ENCODE peak calls at places on chromosomes 3 and 15, in eight cellular contexts. One of them, this sample, is unnamed. For H3K4me1, the result is how much of the 10 kb centered on the place peaks cover.

GRCh38 chr3:196639517-196640500 is at the start of gene NRROS:
- DNase-seq in BE2C: peak
- DNase-seq in IMR-90: peak
- DNase-seq in adipocyte: peak
- DNase-seq in endothelial cell of umbilical vein: peak
- DNase-seq in psoas muscle: peak
- DNase-seq in upper lobe of right lung: peak
- DNase-seq in SJSA1: no peak
- DNase-seq in this sample: peak

GRCh38 chr3:63679181-63679580 is 26.7 kb downstream of the SNTN start:
- DNase-seq in adipocyte: no peak
- DNase-seq in IMR-90: no peak
- DNase-seq in BE2C: no peak
- DNase-seq in endothelial cell of umbilical vein: no peak
- DNase-seq in SJSA1: no peak
- DNase-seq in psoas muscle: no peak
- DNase-seq in upper lobe of right lung: no peak
- DNase-seq in this sample: no peak

GRCh38 chr3:155309581-155309980 is 16.1 kb upstream of the STRIT1 start:
- DNase-seq in BE2C: no peak
- DNase-seq in upper lobe of right lung: no peak
- DNase-seq in adipocyte: no peak
- DNase-seq in endothelial cell of umbilical vein: no peak
- DNase-seq in psoas muscle: no peak
- DNase-seq in IMR-90: no peak
- DNase-seq in SJSA1: no peak
- DNase-seq in this sample: no peak

GRCh38 chr15:61227269-61228024 is 1.7 kb downstream of the RORA start:
- DNase-seq in adipocyte: peak
- DNase-seq in SJSA1: peak
- DNase-seq in IMR-90: peak
- DNase-seq in upper lobe of right lung: no peak
- DNase-seq in endothelial cell of umbilical vein: peak
- DNase-seq in psoas muscle: peak
- DNase-seq in BE2C: peak
- DNase-seq in this sample: peak

GRCh38 chr3:15601399-15602145 is at the start of the genes BTD and HACL1:
- DNase-seq in SJSA1: peak
- DNase-seq in endothelial cell of umbilical vein: peak
- DNase-seq in upper lobe of right lung: peak
- DNase-seq in psoas muscle: peak
- DNase-seq in BE2C: peak
- DNase-seq in adipocyte: peak
- DNase-seq in IMR-90: peak
- DNase-seq in this sample: peak

GRCh38 chr15:28989239-28989830 is 103.6 kb downstream of the APBA2 start:
- DNase-seq in upper lobe of right lung: peak
- DNase-seq in adipocyte: no peak
- DNase-seq in SJSA1: peak
- DNase-seq in endothelial cell of umbilical vein: no peak
- DNase-seq in IMR-90: peak
- DNase-seq in BE2C: peak
- DNase-seq in psoas muscle: no peak
- DNase-seq in this sample: peak

GRCh38 chr15:38440353-38441129 is 13.4 kb upstream of the FAM98B start:
- DNase-seq in endothelial cell of umbilical vein: peak
- DNase-seq in psoas muscle: no peak
- DNase-seq in BE2C: peak
- DNase-seq in upper lobe of right lung: no peak
- DNase-seq in IMR-90: peak
- DNase-seq in SJSA1: peak
- DNase-seq in adipocyte: peak
- DNase-seq in this sample: peak

GRCh38 chr3:49351521-49352011 is 6.6 kb downstream of the GPX1 start:
- DNase-seq in endothelial cell of umbilical vein: peak
- DNase-seq in psoas muscle: no peak
- DNase-seq in upper lobe of right lung: no peak
- DNase-seq in BE2C: no peak
- DNase-seq in IMR-90: peak
- DNase-seq in SJSA1: peak
- DNase-seq in adipocyte: peak
- DNase-seq in this sample: no peak

GRCh38 chr3:47009225-47010049 is 30.0 kb downstream of the NBEAL2 start:
- DNase-seq in SJSA1: peak
- DNase-seq in psoas muscle: peak
- DNase-seq in adipocyte: peak
- DNase-seq in BE2C: peak
- DNase-seq in IMR-90: peak
- DNase-seq in upper lobe of right lung: peak
- DNase-seq in endothelial cell of umbilical vein: peak
- DNase-seq in this sample: peak

DNA sequence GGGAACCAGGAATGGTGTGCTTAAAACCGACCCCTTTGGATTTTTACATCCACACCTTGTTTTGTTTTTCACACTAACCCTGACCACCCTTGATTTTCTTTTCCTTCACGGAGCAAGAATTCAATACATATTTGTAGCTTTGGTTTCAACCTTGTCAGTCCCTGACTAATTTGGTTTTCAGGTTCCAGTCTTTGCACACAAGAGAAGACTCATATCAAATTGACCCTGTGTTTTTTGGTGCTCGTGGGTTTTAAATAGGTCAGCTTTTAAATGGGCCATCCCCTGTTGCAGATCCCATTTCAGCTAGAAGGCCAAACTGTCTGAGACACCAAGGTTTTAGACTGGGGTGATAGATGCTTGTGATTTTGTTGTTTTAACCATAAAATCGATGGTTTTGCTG is 26.4 kb downstream of the ANP32A start:
- DNase-seq in BE2C: no peak
- DNase-seq in upper lobe of right lung: no peak
- DNase-seq in IMR-90: no peak
- DNase-seq in SJSA1: no peak
- DNase-seq in adipocyte: no peak
- DNase-seq in endothelial cell of umbilical vein: no peak
- DNase-seq in psoas muscle: no peak
- DNase-seq in this sample: no peak
- H3K4me1 ChIP-seq in BE2C: under half
- H3K4me1 ChIP-seq in upper lobe of right lung: half or more
- H3K4me1 ChIP-seq in IMR-90: under half
- H3K4me1 ChIP-seq in SJSA1: under half
- H3K4me1 ChIP-seq in adipocyte: under half
- H3K4me1 ChIP-seq in endothelial cell of umbilical vein: under half
- H3K4me1 ChIP-seq in psoas muscle: half or more
- H3K4me1 ChIP-seq in this sample: half or more

DNA sequence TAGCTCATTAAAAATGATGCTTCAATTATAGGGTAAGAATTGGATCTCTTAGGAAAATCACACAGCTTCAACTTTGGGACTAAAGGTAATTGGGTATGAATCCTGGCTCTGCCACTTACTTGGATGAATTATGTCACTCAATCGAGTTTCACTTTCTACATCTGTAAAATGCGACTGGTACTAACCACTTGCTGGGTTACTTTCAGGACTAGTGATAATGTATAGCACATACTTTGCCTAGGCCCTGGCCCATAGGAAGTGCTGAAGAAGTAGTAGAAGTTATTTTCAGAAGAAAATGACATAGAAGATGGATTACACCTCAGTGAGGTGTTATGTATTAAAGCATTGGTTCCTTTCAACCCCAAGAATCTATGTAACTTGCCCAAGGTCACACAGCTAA is 29.5 kb upstream of the AP4E1 start:
- DNase-seq in endothelial cell of umbilical vein: no peak
- DNase-seq in IMR-90: no peak
- DNase-seq in BE2C: no peak
- DNase-seq in upper lobe of right lung: no peak
- DNase-seq in SJSA1: no peak
- DNase-seq in adipocyte: no peak
- DNase-seq in psoas muscle: no peak
- DNase-seq in this sample: no peak
- H3K4me1 ChIP-seq in endothelial cell of umbilical vein: under half
- H3K4me1 ChIP-seq in IMR-90: under half
- H3K4me1 ChIP-seq in BE2C: under half
- H3K4me1 ChIP-seq in upper lobe of right lung: under half
- H3K4me1 ChIP-seq in SJSA1: under half
- H3K4me1 ChIP-seq in adipocyte: under half
- H3K4me1 ChIP-seq in psoas muscle: under half
- H3K4me1 ChIP-seq in this sample: under half

GRCh38 chr15:81293728-81294500 is 30.0 kb downstream of the STARD5 start:
- DNase-seq in adipocyte: no peak
- DNase-seq in endothelial cell of umbilical vein: no peak
- DNase-seq in SJSA1: no peak
- DNase-seq in upper lobe of right lung: no peak
- DNase-seq in IMR-90: no peak
- DNase-seq in BE2C: no peak
- DNase-seq in psoas muscle: no peak
- DNase-seq in this sample: no peak
- H3K4me1 ChIP-seq in adipocyte: under half
- H3K4me1 ChIP-seq in endothelial cell of umbilical vein: under half
- H3K4me1 ChIP-seq in SJSA1: under half
- H3K4me1 ChIP-seq in upper lobe of right lung: under half
- H3K4me1 ChIP-seq in IMR-90: under half
- H3K4me1 ChIP-seq in BE2C: under half
- H3K4me1 ChIP-seq in psoas muscle: under half
- H3K4me1 ChIP-seq in this sample: under half

DNA sequence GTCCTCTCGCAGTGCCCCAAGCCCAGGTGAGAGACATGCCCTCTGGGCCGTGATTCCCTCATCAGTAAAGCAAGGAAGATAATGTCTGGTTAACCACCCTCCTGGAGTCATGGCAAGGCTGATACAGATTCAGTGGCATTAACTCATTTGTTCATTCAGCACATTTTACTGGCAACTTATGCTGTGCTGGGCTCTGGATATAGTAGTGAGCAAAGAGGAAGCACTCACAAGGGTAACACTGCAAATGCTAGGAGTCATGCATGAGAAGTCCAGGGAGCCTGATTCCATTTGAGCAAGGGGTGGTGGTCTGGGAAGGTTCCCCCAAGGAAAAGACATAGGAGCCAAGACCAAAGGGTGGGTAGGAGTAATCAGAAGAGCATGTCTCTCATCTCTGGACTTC is 50.2 kb downstream of the SMAD3 start:
- DNase-seq in IMR-90: no peak
- DNase-seq in endothelial cell of umbilical vein: no peak
- DNase-seq in upper lobe of right lung: no peak
- DNase-seq in adipocyte: no peak
- DNase-seq in psoas muscle: no peak
- DNase-seq in BE2C: no peak
- DNase-seq in SJSA1: no peak
- DNase-seq in this sample: no peak
- H3K4me1 ChIP-seq in IMR-90: half or more
- H3K4me1 ChIP-seq in endothelial cell of umbilical vein: half or more
- H3K4me1 ChIP-seq in upper lobe of right lung: half or more
- H3K4me1 ChIP-seq in adipocyte: half or more
- H3K4me1 ChIP-seq in psoas muscle: half or more
- H3K4me1 ChIP-seq in BE2C: under half
- H3K4me1 ChIP-seq in SJSA1: half or more
- H3K4me1 ChIP-seq in this sample: under half

DNA sequence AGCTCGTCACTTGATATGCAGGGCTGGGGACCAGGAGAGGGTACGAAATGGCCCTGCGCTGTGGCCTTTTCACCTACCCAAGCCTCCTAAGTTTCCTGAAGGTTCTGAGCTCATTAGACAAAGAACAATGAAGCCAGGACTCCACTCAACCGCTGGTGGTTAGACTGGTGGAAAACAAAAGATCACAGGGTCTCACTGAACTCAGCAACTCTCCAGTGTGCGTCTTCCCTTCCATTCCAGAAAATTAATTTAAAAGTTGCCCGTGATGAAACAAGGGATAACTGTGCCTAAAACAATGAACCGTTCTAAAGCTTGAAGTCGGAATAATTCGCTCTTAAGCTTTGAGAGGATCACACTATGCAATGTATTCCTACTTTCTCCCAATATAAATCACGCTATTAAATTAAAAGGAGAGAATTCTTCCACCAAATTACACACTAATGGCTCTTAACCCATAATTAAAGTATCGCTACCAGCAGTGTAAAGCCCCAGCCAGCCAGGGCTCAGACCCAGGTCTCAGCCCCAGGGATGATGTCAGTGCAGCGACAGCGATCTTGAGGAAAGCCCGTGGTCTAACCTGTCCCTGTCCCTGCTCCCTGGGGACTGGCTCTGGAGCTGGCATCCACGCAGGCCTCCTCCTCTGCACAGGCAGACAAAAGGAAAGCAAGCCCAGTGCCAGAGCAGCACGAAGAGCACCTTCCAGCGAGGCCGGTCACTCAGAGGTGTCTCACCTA is 4.9 kb downstream of the VGLL4 start:
- DNase-seq in psoas muscle: no peak
- DNase-seq in upper lobe of right lung: no peak
- DNase-seq in IMR-90: no peak
- DNase-seq in adipocyte: peak
- DNase-seq in BE2C: peak
- DNase-seq in SJSA1: peak
- DNase-seq in endothelial cell of umbilical vein: peak
- DNase-seq in this sample: no peak
- H3K4me1 ChIP-seq in psoas muscle: half or more
- H3K4me1 ChIP-seq in upper lobe of right lung: half or more
- H3K4me1 ChIP-seq in IMR-90: under half
- H3K4me1 ChIP-seq in adipocyte: half or more
- H3K4me1 ChIP-seq in BE2C: under half
- H3K4me1 ChIP-seq in SJSA1: half or more
- H3K4me1 ChIP-seq in endothelial cell of umbilical vein: half or more
- H3K4me1 ChIP-seq in this sample: half or more

GRCh38 chr3:123725652-123726400 is 141.0 kb upstream of the HACD2 start:
- DNase-seq in IMR-90: no peak
- DNase-seq in psoas muscle: no peak
- DNase-seq in adipocyte: no peak
- DNase-seq in upper lobe of right lung: no peak
- DNase-seq in endothelial cell of umbilical vein: no peak
- DNase-seq in BE2C: no peak
- DNase-seq in SJSA1: no peak
- DNase-seq in this sample: peak
- H3K4me1 ChIP-seq in IMR-90: under half
- H3K4me1 ChIP-seq in psoas muscle: under half
- H3K4me1 ChIP-seq in adipocyte: under half
- H3K4me1 ChIP-seq in upper lobe of right lung: under half
- H3K4me1 ChIP-seq in endothelial cell of umbilical vein: under half
- H3K4me1 ChIP-seq in BE2C: under half
- H3K4me1 ChIP-seq in SJSA1: under half
- H3K4me1 ChIP-seq in this sample: under half

GRCh38 chr3:195460355-195460754 is 17.5 kb upstream of the ACAP2 start:
- DNase-seq in psoas muscle: no peak
- DNase-seq in IMR-90: no peak
- DNase-seq in BE2C: no peak
- DNase-seq in upper lobe of right lung: no peak
- DNase-seq in SJSA1: no peak
- DNase-seq in endothelial cell of umbilical vein: no peak
- DNase-seq in adipocyte: no peak
- DNase-seq in this sample: no peak
- H3K4me1 ChIP-seq in psoas muscle: under half
- H3K4me1 ChIP-seq in IMR-90: under half
- H3K4me1 ChIP-seq in BE2C: under half
- H3K4me1 ChIP-seq in upper lobe of right lung: under half
- H3K4me1 ChIP-seq in SJSA1: under half
- H3K4me1 ChIP-seq in endothelial cell of umbilical vein: under half
- H3K4me1 ChIP-seq in adipocyte: under half
- H3K4me1 ChIP-seq in this sample: under half

This sample was measured in A673.